ENCODE peak calls at places on chromosomes 3 and 15, in four cellular contexts. B is NCI-H1092 treated with DMSO at 0.1 percent for 48 hours, J is activated T-cell treated with anti-CD3 and anti-CD28 coated beads for 1 hour, P is MCF 10A. L is an unnamed sample.

GRCh38 chr3:37245003-37245402 is 70.6 kb upstream of the LRRFIP2 start:
- DNase-seq in B (no peak), P (no peak), J (no peak), L (no peak)

GRCh38 chr3:60809857-60810256 is 441.4 kb downstream of the FHIT start:
- DNase-seq in P (peak), B (no peak), J (no peak), L (no peak)

GRCh38 chr3:140580746-140581145 is 97.1 kb upstream of the TRIM42 start:
- DNase-seq in J (no peak), B (no peak), P (peak), L (no peak)

GRCh38 chr15:62957130-62957529 is 85.4 kb upstream of the TPM1 start:
- DNase-seq in P (peak), B (no peak), J (no peak), L (no peak)

GRCh38 chr3:194757629-194758028 is 71.9 kb downstream of the FAM43A start:
- DNase-seq in B (no peak), J (no peak), P (no peak), L (no peak)

GRCh38 chr3:48428863-48429415 is 947 bp downstream of the PLXNB1 start:
- DNase-seq in B (peak), J (no peak), P (no peak), L (peak)

GRCh38 chr3:155182467-155182866 is 102.3 kb downstream of the MME start:
- DNase-seq in J (no peak), P (no peak), B (no peak), L (no peak)

GRCh38 chr3:64349531-64349930 is 124.3 kb upstream of the PRICKLE2 start:
- DNase-seq in J (no peak), B (no peak), P (no peak), L (no peak)

GRCh38 chr3:21839592-21839991 is 88.6 kb upstream of the ZNF385D start:
- DNase-seq in J (no peak), B (no peak), P (peak), L (no peak)

L was measured in ecto neural progenitor cell.